ENCODE peak calls at places on chromosomes 3 and 15, in seven cellular contexts. M, K, L, O, I, P and U are unnamed samples.

GRCh38 chr3:194395767-194396527 is 3.1 kb downstream of the GP5 start:
- DNase-seq in L (peak; percentile 45), P (no peak), I (no peak), M (peak; percentile 94), K (peak; percentile 64), O (no peak), U (no peak)

GRCh38 chr3:24682141-24682547 is 187.5 kb upstream of the THRB start:
- DNase-seq in K (no peak), P (no peak), M (no peak), O (no peak), I (no peak), L (no peak), U (no peak)

GRCh38 chr15:49855917-49856637 is 235.2 kb downstream of the DTWD1 start:
- DNase-seq in L (no peak), O (no peak), M (no peak), P (no peak), K (no peak), I (no peak), U (no peak)

GRCh38 chr15:68536331-68537095 is 42.3 kb upstream of the CORO2B start:
- DNase-seq in P (no peak), M (no peak), O (no peak), K (no peak), I (no peak), L (no peak), U (no peak)

GRCh38 chr3:167032267-167032876 is 347.7 kb downstream of the ZBBX start:
- DNase-seq in I (no peak), P (no peak), M (no peak), K (peak; percentile 4), L (no peak), O (no peak), U (peak; percentile 26)

GRCh38 chr3:81874738-81875137 is 113.3 kb upstream of the GBE1 start:
- DNase-seq in M (no peak), L (no peak), I (no peak), P (no peak), O (no peak), K (no peak), U (no peak)

GRCh38 chr3:174505266-174505665 is 353.9 kb upstream of the NAALADL2 start:
- DNase-seq in P (no peak), K (no peak), M (no peak), I (no peak), L (no peak), O (no peak), U (no peak)

GRCh38 chr15:25372298-25372697 is 66.5 kb downstream of the UBE3A start:
- DNase-seq in I (no peak), O (no peak), P (no peak), K (no peak), M (no peak), L (no peak), U (no peak)

GRCh38 chr3:87228316-87228715 is 1.2 kb downstream of the CHMP2B start:
- DNase-seq in P (no peak), K (no peak), O (no peak), I (no peak), L (no peak), M (no peak), U (no peak)

GRCh38 chr15:40912478-40912877 is 16.7 kb upstream of the DLL4 start:
- DNase-seq in O (no peak), L (no peak), M (no peak), K (no peak), I (no peak), P (no peak), U (no peak)

GRCh38 chr3:73625124-73625665 is 454 bp upstream of the PDZRN3 start:
- DNase-seq in M (no peak), K (peak; percentile 29), O (no peak), P (no peak), L (peak; percentile 21), I (peak; percentile 62), U (no peak)

GRCh38 chr3:157531771-157532170 is 28.6 kb upstream of the VEPH1 start:
- DNase-seq in I (no peak), L (no peak), O (no peak), K (no peak), M (no peak), P (no peak), U (no peak)

GRCh38 chr3:119148493-119149180 is 2.7 kb downstream of the TEX55 start:
- DNase-seq in L (no peak), I (no peak), K (no peak), M (no peak), P (no peak), O (no peak), U (no peak)

GRCh38 chr15:84987949-84988624 is 6.4 kb downstream of the PDE8A start:
- DNase-seq in P (no peak), K (no peak), I (no peak), L (no peak), O (no peak), M (no peak), U (no peak)

GRCh38 chr3:69086133-69086722 is 1.5 kb downstream of the ARL6IP5 start:
- DNase-seq in L (no peak), M (peak; percentile 78), I (peak; percentile 93), K (no peak), O (no peak), P (peak; percentile 94), U (peak; percentile 26)

GRCh38 chr3:2166552-2166951 is 67.9 kb downstream of the CNTN4 start:
- DNase-seq in K (no peak), O (no peak), M (no peak), L (no peak), I (no peak), P (no peak), U (no peak)

GRCh38 chr3:51373658-51374421 is 11.3 kb upstream of the MANF start:
- DNase-seq in L (no peak), P (no peak), O (no peak), I (peak; percentile 32), M (no peak), K (no peak), U (no peak)

GRCh38 chr3:47009225-47010049 is 30.0 kb downstream of the NBEAL2 start:
- DNase-seq in K (peak; percentile 87), M (no peak), P (peak; percentile 95), L (peak; percentile 83), I (peak; percentile 97), O (peak; percentile 73), U (peak; percentile 53)

GRCh38 chr3:177498037-177498857 is 301.0 kb upstream of the TBL1XR1 start:
- DNase-seq in M (no peak), L (no peak), O (no peak), P (no peak), I (no peak), K (no peak), U (no peak)

GRCh38 chr15:51752918-51753317 is 1.5 kb downstream of the TMOD2 start:
- DNase-seq in K (no peak), I (no peak), L (no peak), P (no peak), M (no peak), O (no peak), U (no peak)

GRCh38 chr3:127746400-127747057 is 73.8 kb downstream of the ABTB1 start:
- DNase-seq in K (no peak), I (no peak), M (no peak), P (no peak), O (no peak), L (no peak), U (no peak)

GRCh38 chr3:63141-63845 is 133.3 kb upstream of the CHL1 start:
- DNase-seq in P (no peak), L (no peak), I (no peak), O (no peak), K (no peak), M (no peak), U (no peak)